ENCODE peak calls at places on chromosomes 6 and 20, in five cellular contexts. J, O, C, D and S are unnamed samples.

GRCh38 chr20:62523473-62524203 is 47.8 kb upstream of the GATA5 start:
- DNase-seq in C (no peak), D (no peak), O (peak; percentile 58), J (no peak), S (peak; percentile 32)

GRCh38 chr6:42498473-42499128 is 46.9 kb upstream of the TRERF1 start:
- DNase-seq in C (peak; percentile 13), D (no peak), O (no peak), J (no peak), S (no peak)

GRCh38 chr6:82374481-82374880 is 10.9 kb downstream of the TPBG start:
- DNase-seq in J (no peak), O (no peak), D (no peak), C (peak; percentile 41), S (no peak)

GRCh38 chr6:150298676-150299075 is 70.1 kb upstream of the IYD start:
- DNase-seq in D (no peak), C (no peak), J (no peak), O (no peak), S (no peak)

GRCh38 chr6:33123732-33124524 is 48.1 kb downstream of the HLA-DPB1 start:
- DNase-seq in O (peak; percentile 8), J (peak; percentile 23), C (peak; percentile 9), D (no peak), S (peak; percentile 50)

GRCh38 chr6:101626264-101626663 is 232.8 kb downstream of the GRIK2 start:
- DNase-seq in J (no peak), D (no peak), O (no peak), C (no peak), S (no peak)

GRCh38 chr20:59771506-59772372 is 161.7 kb downstream of the SYCP2 start:
- DNase-seq in C (no peak), D (no peak), J (peak; percentile 65), O (no peak), S (no peak)

GRCh38 chr6:16273266-16273665 is 34.9 kb downstream of the GMPR start:
- DNase-seq in O (no peak), D (peak; percentile 15), C (peak; percentile 55), J (no peak), S (peak; percentile 28)

GRCh38 chr6:474454-475185 is 83.1 kb downstream of the IRF4 start:
- DNase-seq in D (no peak), C (no peak), O (no peak), J (no peak), S (no peak)

GRCh38 chr6:108242721-108243120 is 18.1 kb downstream of the SNX3 start:
- DNase-seq in J (no peak), D (no peak), C (no peak), O (no peak), S (no peak)

GRCh38 chr6:10481101-10481500 is 40.0 kb upstream of the GCNT2 start:
- DNase-seq in J (no peak), D (no peak), O (peak; percentile 10), C (no peak), S (no peak)

GRCh38 chr6:37155394-37156312 is 14.3 kb upstream of the PIM1 start:
- DNase-seq in C (no peak), D (no peak), O (no peak), J (no peak), S (no peak)

GRCh38 chr6:114367315-114367961 is 24.6 kb upstream of the HS3ST5 start:
- DNase-seq in O (no peak), C (no peak), D (no peak), J (no peak), S (no peak)

GRCh38 chr6:120764312-120764711 is 570.0 kb downstream of the TBC1D32 start:
- DNase-seq in C (no peak), J (no peak), O (no peak), D (no peak), S (no peak)

GRCh38 chr6:74851598-74851997 is 354.3 kb downstream of the COL12A1 start:
- DNase-seq in D (no peak), O (no peak), J (no peak), C (peak; percentile 82), S (peak; percentile 65)

GRCh38 chr20:49775229-49775693 is 37.4 kb upstream of the SLC9A8 start:
- DNase-seq in C (peak; percentile 94), D (peak; percentile 98), J (peak; percentile 62), O (peak; percentile 87), S (peak; percentile 60)

GRCh38 chr6:90701146-90701781 is 114.4 kb upstream of the MAP3K7 start:
- DNase-seq in J (no peak), O (peak; percentile 6), C (no peak), D (no peak), S (no peak)

GRCh38 chr20:46400253-46400652 is 6.2 kb downstream of the ELMO2 start:
- DNase-seq in J (peak; percentile 68), O (no peak), D (peak; percentile 40), C (peak; percentile 91), S (peak; percentile 86)

GRCh38 chr20:58231678-58232077 is 3.2 kb upstream of the ANKRD60 start:
- DNase-seq in J (no peak), C (peak; percentile 49), O (no peak), D (no peak), S (peak; percentile 33)

GRCh38 chr20:11912013-11912663 is 5.6 kb upstream of the BTBD3 start:
- DNase-seq in C (no peak), J (no peak), D (peak; percentile 16), O (no peak), S (peak; percentile 19)

GRCh38 chr6:25882066-25882496 is 8.0 kb upstream of the SLC17A3 start:
- DNase-seq in J (peak; percentile 23), O (peak; percentile 64), C (no peak), D (peak; percentile 24), S (no peak)

GRCh38 chr6:163501440-163501839 is 86.9 kb downstream of the QKI start:
- DNase-seq in J (no peak), O (no peak), D (no peak), C (no peak), S (no peak)

GRCh38 chr6:34346175-34347119 is 46.0 kb downstream of the NUDT3 start:
- DNase-seq in J (no peak), O (no peak), C (no peak), D (no peak), S (no peak)

GRCh38 chr20:62938105-62938888 is at the start of gene GID8:
- DNase-seq in D (peak; percentile 69), C (peak; percentile 74), O (peak; percentile 62), J (peak; percentile 95), S (peak; percentile 86)

GRCh38 chr6:134065706-134066105 is 13.3 kb upstream of the SLC2A12 start:
- DNase-seq in C (peak; percentile 33), J (peak; percentile 62), O (no peak), D (peak; percentile 30), S (peak; percentile 34)

GRCh38 chr6:62391358-62391757 is 105.3 kb upstream of the KHDRBS2 start:
- DNase-seq in C (no peak), J (no peak), O (no peak), D (no peak), S (no peak)

GRCh38 chr6:118660218-118660569 is 8.8 kb upstream of the CEP85L start:
- DNase-seq in C (peak; percentile 32), D (peak; percentile 48), O (no peak), J (no peak), S (peak; percentile 27)

DNA sequence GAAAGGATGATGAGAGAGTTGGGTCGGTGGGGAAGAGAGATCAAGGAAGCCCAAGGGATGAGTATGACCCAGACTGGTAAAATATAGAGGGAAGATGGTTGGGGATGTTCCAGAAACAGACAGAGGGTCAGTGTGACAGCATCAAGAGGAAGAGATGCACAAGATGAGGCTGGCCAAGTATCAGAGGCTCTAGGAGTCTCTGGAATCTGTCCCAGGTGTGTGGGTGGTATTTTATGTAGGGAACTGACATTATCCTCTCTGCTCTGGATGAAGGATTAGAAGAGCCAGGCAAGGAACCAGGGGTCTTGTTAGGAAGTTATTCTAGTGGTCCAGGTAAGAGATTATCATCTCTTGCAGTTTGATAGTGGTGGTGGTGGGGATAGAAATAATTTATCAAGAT is 3.6 kb downstream of the PAK5 start:
- DNase-seq in D (no peak), O (no peak), J (no peak), C (no peak), S (no peak)
- H3K4me2 ChIP-seq in D (no peak overlapping the region), O (no peak overlapping the region), J (no peak overlapping the region), C (no peak overlapping the region), S (no peak overlapping the region)

DNA sequence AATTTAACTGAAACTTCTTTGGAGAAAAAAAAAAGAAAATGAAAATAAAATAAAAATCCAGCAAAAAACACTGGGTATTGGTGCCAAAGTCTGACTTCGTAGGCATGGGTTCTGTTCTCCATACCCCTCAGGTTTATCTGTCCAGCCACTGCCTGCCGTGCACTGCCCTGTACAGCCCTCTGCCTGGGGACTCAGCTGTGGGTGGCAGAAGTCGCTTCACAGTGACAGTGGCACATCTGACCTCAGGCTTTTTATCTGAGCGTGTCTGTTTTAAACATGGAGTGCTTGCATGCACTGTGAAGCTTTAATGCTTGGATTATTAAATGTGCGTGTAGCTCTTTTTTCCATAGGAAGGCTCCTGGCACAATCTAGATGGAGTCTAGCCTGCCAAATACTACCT is 375.4 kb downstream of the UTRN start:
- DNase-seq in D (no peak), C (no peak), O (no peak), J (no peak), S (no peak)
- H3K4me3 ChIP-seq in D (no peak overlapping the region), C (no peak overlapping the region), O (no peak overlapping the region), J (no peak overlapping the region), S (no peak overlapping the region)

DNA sequence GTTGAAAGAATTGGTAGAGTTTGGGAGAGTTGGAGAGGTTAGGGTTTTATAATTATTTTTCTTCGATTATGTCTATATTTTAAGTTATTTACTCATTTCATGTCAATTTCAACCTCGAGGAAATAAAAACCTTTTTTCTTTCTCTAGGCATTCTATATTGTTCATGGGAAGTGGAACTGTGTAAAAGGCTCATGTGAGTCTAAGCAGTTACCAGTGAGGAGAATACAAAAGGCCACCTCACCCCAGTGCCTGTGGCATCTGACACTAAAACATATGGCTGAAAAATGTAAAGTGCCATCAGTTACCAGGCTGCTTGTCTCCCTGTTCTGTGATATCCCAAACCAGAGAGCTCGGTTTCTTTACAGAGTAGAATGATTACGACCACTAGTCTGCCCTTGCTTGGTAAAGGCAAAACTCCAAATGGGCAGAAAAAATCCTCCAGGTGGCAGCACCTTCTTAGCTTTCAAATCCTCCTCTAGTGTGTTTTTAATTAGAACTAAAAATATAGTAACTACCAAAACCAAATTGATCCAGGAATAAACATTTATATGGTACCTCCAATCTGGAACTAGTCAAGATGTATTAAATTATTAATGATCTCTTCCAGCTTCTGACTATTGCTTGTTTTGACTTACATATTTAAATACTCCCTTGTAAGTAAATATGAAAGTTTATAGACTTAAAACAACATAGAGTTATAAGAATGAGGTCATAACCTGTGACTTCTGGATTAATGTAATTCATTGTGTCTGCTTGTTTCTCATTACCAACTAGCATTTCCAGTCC is 122.6 kb upstream of the MCHR2 start:
- DNase-seq in D (peak; percentile 82), C (peak; percentile 73), J (no peak), O (peak; percentile 53), S (peak; percentile 78)
- H3K4me2 ChIP-seq in D (no peak overlapping the region), C (no peak overlapping the region), J (no peak overlapping the region), O (peak overlapping the region; percentile 45), S (peak overlapping the region; percentile 1)

GRCh38 chr20:36240076-36240475 is 3.8 kb downstream of the AAR2 start:
- DNase-seq in C (no peak), O (no peak), D (no peak), J (no peak), S (no peak)
- H3K4me3 ChIP-seq in C (no peak overlapping the region), O (no peak overlapping the region), D (no peak overlapping the region), J (no peak overlapping the region), S (no peak overlapping the region)

GRCh38 chr20:22394583-22394982 is 189.8 kb downstream of the FOXA2 start:
- DNase-seq in C (no peak), O (no peak), D (no peak), J (no peak), S (no peak)
- H3K4me2 ChIP-seq in C (no peak overlapping the region), O (no peak overlapping the region), D (no peak overlapping the region), J (no peak overlapping the region), S (no peak overlapping the region)